ENCODE peak calls at places on chromosomes 4 and X, in nine cellular contexts. G, I, S, P, X, T, D, J and H are unnamed samples.

GRCh38 chr4:125551451-125551850 is 236.7 kb downstream of the FAT4 start:
- DNase-seq in I (no peak), G (no peak), S (no peak), T (no peak), J (no peak), P (no peak), X (no peak), D (no peak), H (no peak)

GRCh38 chr4:94757192-94758140 is at the start of gene BMPR1B:
- DNase-seq in J (no peak), G (no peak), X (peak), T (peak), S (no peak), I (no peak), D (peak), P (peak), H (no peak)

GRCh38 chr4:144955104-144955503 is 142.9 kb downstream of the ANAPC10 start:
- DNase-seq in G (no peak), J (no peak), D (no peak), P (no peak), T (no peak), I (no peak), X (no peak), S (no peak), H (no peak)

GRCh38 chr4:5888222-5888701 is 4.6 kb downstream of the CRMP1 start:
- DNase-seq in T (no peak), J (no peak), G (no peak), S (no peak), I (no peak), X (no peak), D (no peak), P (no peak), H (no peak)

GRCh38 chr4:108029321-108029720 is 39.6 kb downstream of the HADH start:
- DNase-seq in T (no peak), G (no peak), P (no peak), I (no peak), S (no peak), X (no peak), D (no peak), J (no peak), H (no peak)

GRCh38 chr4:102500371-102501175 is 586 bp upstream of the NFKB1 start:
- DNase-seq in G (no peak), X (peak), J (no peak), I (no peak), D (peak), T (peak), S (peak), P (peak), H (peak)

GRCh38 chr4:171532968-171533367 is 280.2 kb upstream of the GALNTL6 start:
- DNase-seq in P (no peak), J (no peak), D (no peak), I (no peak), X (no peak), T (no peak), S (no peak), G (no peak), H (no peak)

GRCh38 chrX:71103110-71103983 is 3.2 kb downstream of the CXorf65 start:
- DNase-seq in I (no peak), G (no peak), D (no peak), S (no peak), T (no peak), X (peak), J (no peak), P (peak), H (no peak)

GRCh38 chr4:41692717-41693345 is 55.7 kb downstream of the PHOX2B start:
- DNase-seq in T (peak), I (peak), S (peak), P (peak), X (peak), D (peak), G (no peak), J (peak), H (peak)

GRCh38 chr4:7781361-7781760 is 158.3 kb downstream of the AFAP1 start:
- DNase-seq in J (no peak), I (no peak), P (peak), D (peak), T (peak), S (no peak), X (no peak), G (peak), H (no peak)

GRCh38 chrX:136168929-136169735 is 21.8 kb downstream of the FHL1 start:
- DNase-seq in T (peak), X (no peak), I (peak), D (peak), P (peak), J (no peak), G (peak), S (peak), H (peak)

GRCh38 chr4:150867148-150867547 is 147.9 kb downstream of the LRBA start:
- DNase-seq in J (peak), D (peak), G (peak), X (no peak), T (peak), I (peak), S (no peak), P (peak), H (peak)

GRCh38 chrX:50609796-50610195 is 139.2 kb upstream of the DGKK start:
- DNase-seq in T (peak), I (no peak), P (no peak), X (no peak), G (no peak), J (no peak), D (peak), S (no peak), H (no peak)

GRCh38 chr4:28443371-28443770 is 1582.7 kb downstream of the STIM2 start:
- DNase-seq in X (no peak), S (no peak), T (no peak), P (no peak), D (no peak), I (no peak), J (no peak), G (no peak), H (no peak)

GRCh38 chrX:67587946-67588624 is 44.3 kb downstream of the AR start:
- DNase-seq in G (no peak), S (no peak), X (no peak), P (no peak), J (no peak), I (no peak), T (peak), D (no peak), H (no peak)

GRCh38 chr4:153223418-153223792 is 19.2 kb downstream of the TRIM2 start:
- DNase-seq in D (no peak), G (no peak), X (no peak), S (no peak), P (peak), J (no peak), I (no peak), T (no peak), H (no peak)

GRCh38 chr4:186931519-186931918 is 207.9 kb upstream of the FAT1 start:
- DNase-seq in S (no peak), G (peak), X (no peak), T (peak), D (peak), J (no peak), I (no peak), P (peak), H (no peak)

GRCh38 chrX:120840826-120841225 is 34.8 kb downstream of the CT47B1 start:
- DNase-seq in G (no peak), T (peak), J (no peak), X (no peak), S (no peak), P (peak), I (peak), D (peak), H (no peak)

GRCh38 chr4:95209942-95210341 is 338.8 kb downstream of the UNC5C start:
- DNase-seq in S (no peak), J (no peak), I (no peak), X (no peak), T (no peak), G (no peak), P (no peak), D (no peak), H (no peak)

GRCh38 chr4:32196950-32197688 is 1477.0 kb downstream of the PCDH7 start:
- DNase-seq in D (no peak), S (no peak), T (no peak), P (no peak), I (no peak), X (no peak), J (no peak), G (no peak), H (no peak)

GRCh38 chrX:109635151-109635550 is 10.2 kb upstream of the KCNE5 start:
- DNase-seq in P (peak), G (no peak), S (no peak), T (peak), J (no peak), D (peak), X (no peak), I (no peak), H (no peak)

GRCh38 chrX:109638158-109638557 is 13.2 kb upstream of the KCNE5 start:
- DNase-seq in T (no peak), P (no peak), S (no peak), X (no peak), D (no peak), I (no peak), G (no peak), J (no peak), H (no peak)

GRCh38 chrX:109629310-109629709 is 4.3 kb upstream of the KCNE5 start:
- DNase-seq in T (peak), D (no peak), X (no peak), P (peak), G (no peak), J (no peak), I (no peak), S (no peak), H (no peak)

DNA sequence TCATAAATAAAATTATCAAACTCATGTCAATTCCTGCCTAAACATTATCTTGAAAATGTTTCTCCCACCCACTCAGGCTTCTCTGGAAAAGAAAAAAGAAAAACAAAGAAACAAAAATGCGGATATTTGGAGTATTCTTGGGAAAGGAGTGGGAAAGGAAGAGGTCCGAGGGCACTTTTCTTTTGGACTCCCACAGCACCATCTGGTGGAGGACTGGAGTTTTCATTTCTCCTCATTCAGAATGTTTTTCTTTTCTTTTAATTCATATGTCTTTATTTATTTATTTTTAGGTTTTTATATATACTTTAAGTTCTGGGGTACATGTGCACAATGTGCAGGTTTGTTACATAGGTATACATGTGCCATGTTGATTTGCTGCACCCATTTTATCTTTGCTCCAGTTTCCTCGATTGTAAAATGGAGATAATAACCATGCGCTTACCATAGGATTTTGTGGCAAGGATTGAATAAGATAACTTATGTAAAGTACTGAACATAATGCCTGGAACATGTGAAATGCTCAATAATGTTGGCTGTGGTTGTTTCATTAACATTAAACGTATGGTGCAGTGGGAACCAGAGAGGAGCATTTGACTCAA is 8.0 kb upstream of the KCNE5 start:
- DNase-seq in J (no peak), S (no peak), G (no peak), X (no peak), T (peak), P (peak), I (no peak), D (peak), H (no peak)
- TF ChIP-seq CTCF in J (peak), S (peak), G (peak), X (no peak), T (peak), P (peak), I (peak), D (peak), H (peak)

GRCh38 chr4:100540156-100540555 is 22.3 kb upstream of the EMCN start:
- DNase-seq in T (no peak), P (no peak), X (no peak), G (no peak), D (no peak), S (no peak), J (no peak), I (no peak), H (no peak)
- H3K4me3 ChIP-seq in T (no peak), P (no peak), X (no peak), G (no peak), D (no peak), S (no peak), J (no peak), I (no peak), H (no peak)

GRCh38 chr4:24470681-24471622 is 113.4 kb downstream of the DHX15 start:
- DNase-seq in S (peak), I (no peak), G (no peak), X (peak), J (no peak), P (peak), T (peak), D (peak), H (no peak)
- TF ChIP-seq CTCF in S (no peak), I (no peak), G (no peak), X (no peak), J (no peak), P (peak), T (no peak), D (no peak), H (peak)

DNA sequence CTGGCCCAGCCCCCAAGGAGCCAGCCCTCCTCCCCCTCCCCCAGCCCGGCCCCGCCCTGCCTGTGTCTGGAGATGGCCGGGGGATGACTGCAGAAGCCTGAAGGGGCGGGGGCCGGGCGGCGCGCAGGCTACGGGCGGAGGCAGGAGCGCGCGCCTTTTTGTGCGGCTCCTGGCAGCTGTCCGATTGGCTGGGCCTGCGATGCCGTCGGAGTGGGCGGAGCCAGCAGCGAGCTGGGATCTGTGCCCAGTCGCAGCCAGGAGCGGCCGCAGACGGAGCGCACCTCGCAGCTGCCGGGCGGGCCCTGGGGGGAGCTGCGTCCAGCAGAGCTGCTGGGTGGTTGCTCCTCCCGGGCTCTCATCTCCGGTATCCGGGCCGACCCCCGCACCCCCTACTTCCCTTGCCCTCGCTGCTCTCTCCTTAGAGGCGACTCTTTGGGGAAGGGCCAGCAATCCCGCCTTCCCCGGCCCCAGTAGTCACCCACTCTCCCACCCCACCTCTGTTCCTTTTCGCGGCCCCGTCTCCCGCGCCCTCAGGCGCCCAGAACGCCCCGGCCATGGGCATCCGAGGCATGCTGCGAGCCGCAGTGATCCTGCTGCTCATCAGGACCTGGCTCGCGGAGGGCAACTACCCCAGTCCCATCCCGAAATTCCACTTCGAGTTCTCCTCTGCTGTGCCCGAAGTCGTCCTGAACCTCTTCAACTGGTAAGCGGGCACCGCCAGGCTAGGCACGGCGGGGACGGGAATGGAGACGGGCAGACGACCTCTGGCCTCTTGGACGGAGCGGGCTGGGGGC is at the start of gene GABRQ:
- DNase-seq in X (peak), D (peak), J (no peak), P (peak), T (peak), S (peak), G (no peak), I (no peak), H (no peak)
- H3K4me3 ChIP-seq in X (no peak), D (no peak), J (no peak), P (peak), T (no peak), S (peak), G (no peak), I (no peak), H (no peak)

GRCh38 chrX:45749375-45749774 is 548.7 kb upstream of the DIPK2B start:
- DNase-seq in G (no peak), D (no peak), P (no peak), S (no peak), J (no peak), T (peak), X (no peak), I (no peak), H (no peak)
- TF ChIP-seq CTCF in G (peak), D (peak), P (peak), S (peak), J (no peak), T (peak), X (no peak), I (no peak), H (peak)